ENCODE peak calls at places on chromosomes 2 and 18, in ten cellular contexts. X is heart right ventricle; U is brain microvascular endothelial cell; C is right atrium auricular region; L is CD8-positive, alpha-beta T cell; B is GM23338; P is K562; O is BE2C; E is psoas muscle; H is PC-3. R is an unnamed sample.

GRCh38 chr2:39530423-39530866 is 93.4 kb upstream of the MAP4K3 start:
- DNase-seq in L (no peak), E (no peak), O (no peak), P (no peak), B (no peak), U (peak; percentile 60), H (peak; percentile 66), C (no peak), X (no peak), R (peak; percentile 47)

GRCh38 chr2:168577885-168578284 is 121.8 kb downstream of the CERS6 start:
- DNase-seq in C (no peak), U (no peak), P (peak; percentile 22), O (peak; percentile 9), H (no peak), L (no peak), B (no peak), E (no peak), X (no peak), R (no peak)

GRCh38 chr2:134722728-134723127 is 3.9 kb upstream of the TMEM163 start:
- DNase-seq in H (no peak), L (no peak), E (no peak), O (no peak), B (peak; percentile 67), X (no peak), C (no peak), U (no peak), P (no peak), R (no peak)

GRCh38 chr2:168961450-168962229 is 60.5 kb downstream of the G6PC2 start:
- DNase-seq in L (peak; percentile 22), P (peak; percentile 89), O (peak; percentile 13), C (no peak), E (no peak), X (peak; percentile 31), H (peak; percentile 92), B (peak; percentile 90), U (peak; percentile 81), R (peak; percentile 84)

GRCh38 chr18:21163647-21164625 is 52.3 kb upstream of the ROCK1 start:
- DNase-seq in P (no peak), E (no peak), C (no peak), H (peak; percentile 90), O (no peak), L (no peak), X (peak; percentile 12), B (no peak), U (peak; percentile 81), R (peak; percentile 86)

GRCh38 chr2:68714866-68715265 is 19.7 kb upstream of the ARHGAP25 start:
- DNase-seq in C (peak; percentile 69), E (peak; percentile 37), X (peak; percentile 49), U (no peak), P (peak; percentile 19), L (no peak), O (no peak), H (no peak), B (no peak), R (no peak)

GRCh38 chr2:202768284-202768683 is 103.3 kb downstream of the ICA1L start:
- DNase-seq in X (no peak), H (no peak), P (no peak), U (no peak), B (no peak), O (no peak), C (no peak), L (no peak), E (no peak), R (no peak)

GRCh38 chr2:172280820-172281454 is 146.4 kb upstream of the ITGA6 start:
- DNase-seq in E (no peak), P (no peak), B (no peak), U (no peak), X (peak; percentile 18), H (no peak), C (no peak), O (no peak), L (no peak), R (no peak)

GRCh38 chr2:216139884-216140283 is 30.7 kb downstream of the XRCC5 start:
- DNase-seq in L (peak; percentile 53), P (peak; percentile 29), O (peak; percentile 37), U (no peak), B (peak; percentile 64), X (no peak), H (peak; percentile 43), E (no peak), C (no peak), R (peak; percentile 41)

GRCh38 chr2:19955544-19956422 is 34.1 kb downstream of the WDR35 start:
- DNase-seq in E (peak; percentile 27), X (peak; percentile 54), H (peak; percentile 80), O (peak; percentile 71), B (peak; percentile 90), L (peak; percentile 53), P (peak; percentile 84), U (peak; percentile 63), C (no peak), R (peak; percentile 71)

GRCh38 chr2:155350783-155351580 is 652.5 kb downstream of the KCNJ3 start:
- DNase-seq in O (no peak), H (no peak), E (no peak), P (peak; percentile 33), C (no peak), B (no peak), L (no peak), U (no peak), X (no peak), R (no peak)

GRCh38 chr2:55839182-55839819 is 84.3 kb downstream of the EFEMP1 start:
- DNase-seq in H (peak; percentile 96), C (no peak), L (no peak), E (no peak), X (no peak), B (peak; percentile 73), O (no peak), P (no peak), U (no peak), R (peak; percentile 96)

GRCh38 chr18:11251229-11251890 is 102.0 kb upstream of the PIEZO2 start:
- DNase-seq in U (peak; percentile 14), H (no peak), X (no peak), C (no peak), P (no peak), E (peak; percentile 52), L (no peak), O (no peak), B (no peak), R (no peak)

DNA sequence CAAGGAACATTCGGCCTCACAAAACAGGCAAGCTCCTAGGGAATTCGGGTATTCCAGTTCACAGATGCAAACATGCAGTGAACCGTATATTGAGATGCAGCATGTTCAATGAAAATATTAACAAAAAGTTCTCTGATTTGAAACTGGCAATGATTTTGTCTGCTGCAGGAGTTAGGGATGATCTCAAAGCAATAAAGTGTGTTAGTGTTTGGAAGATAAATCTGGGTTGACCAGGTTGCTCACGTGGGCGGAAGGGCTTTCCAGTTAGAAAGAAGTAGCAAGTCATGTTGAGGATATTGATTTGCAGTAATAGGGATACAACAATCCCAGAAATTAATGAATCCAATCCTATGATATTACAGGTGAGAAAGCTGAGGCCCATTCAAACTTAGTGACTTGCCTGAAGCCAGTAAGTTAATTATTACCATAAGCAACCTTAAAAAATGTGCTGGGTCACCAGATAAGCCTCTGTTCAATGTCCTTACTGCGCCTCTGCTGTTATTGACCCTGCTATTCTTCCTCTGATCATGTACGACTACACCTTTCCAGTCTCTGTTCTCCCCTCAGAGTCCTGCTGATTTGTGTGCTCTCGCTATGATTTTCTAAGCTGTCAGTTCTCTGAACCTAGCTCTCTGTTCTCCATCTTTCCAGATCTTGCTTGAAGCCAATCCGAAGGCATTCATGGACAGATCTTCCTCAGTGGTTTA is 370.8 kb downstream of the DSEL start:
- DNase-seq in X (no peak), U (no peak), O (no peak), P (no peak), L (no peak), H (no peak), B (no peak), E (no peak), C (no peak), R (no peak)
- H3K36me3 ChIP-seq in X (no peaks in the 10 kb centered on the region), U (no peaks in the 10 kb centered on the region), O (no peaks in the 10 kb centered on the region), P (no peaks in the 10 kb centered on the region), L (no peaks in the 10 kb centered on the region), H (no peaks in the 10 kb centered on the region), B (no peaks in the 10 kb centered on the region), E (no peaks in the 10 kb centered on the region), C (no peaks in the 10 kb centered on the region), R (no peaks in the 10 kb centered on the region)

GRCh38 chr18:37464287-37464686 is 101.3 kb downstream of the CELF4 start:
- DNase-seq in C (no peak), U (no peak), P (no peak), X (no peak), L (no peak), E (no peak), H (no peak), O (no peak), B (no peak), R (no peak)
- H3K27me3 ChIP-seq in C (no peaks in the 10 kb centered on the region), U (no peaks in the 10 kb centered on the region), P (no peaks in the 10 kb centered on the region), X (no peaks in the 10 kb centered on the region), L (no peaks in the 10 kb centered on the region), E (no peaks in the 10 kb centered on the region), H (no peaks in the 10 kb centered on the region), O (no peaks in the 10 kb centered on the region), B (no peaks in the 10 kb centered on the region), R (no peaks in the 10 kb centered on the region)

GRCh38 chr18:50819027-50819726 is 639 bp downstream of the MRO start:
- DNase-seq in U (no peak), C (no peak), B (peak; percentile 90), X (peak; percentile 19), P (no peak), O (peak; percentile 5), L (no peak), H (peak; percentile 13), E (peak; percentile 23), R (peak; percentile 24)
- TF ChIP-seq CTCF in U (peak; percentile 34), C (no peak), B (peak; percentile 40), X (no peak), P (no peak), O (no peak), L (no peak), H (no peak), E (no peak), R (no peak)

GRCh38 chr2:135935914-135936313 is 49.5 kb downstream of the DARS1 start:
- DNase-seq in C (no peak), B (no peak), L (no peak), X (no peak), H (no peak), E (no peak), U (no peak), O (no peak), P (no peak), R (no peak)

GRCh38 chr2:135926605-135927004 is 50.4 kb upstream of the MCM6 start:
- DNase-seq in E (no peak), O (no peak), C (no peak), H (no peak), L (no peak), U (no peak), B (no peak), P (no peak), X (no peak), R (no peak)

GRCh38 chr2:135936524-135936923 is 48.9 kb downstream of the DARS1 start:
- DNase-seq in B (no peak), C (no peak), E (no peak), H (no peak), L (no peak), X (no peak), O (no peak), U (no peak), P (no peak), R (no peak)

DNA sequence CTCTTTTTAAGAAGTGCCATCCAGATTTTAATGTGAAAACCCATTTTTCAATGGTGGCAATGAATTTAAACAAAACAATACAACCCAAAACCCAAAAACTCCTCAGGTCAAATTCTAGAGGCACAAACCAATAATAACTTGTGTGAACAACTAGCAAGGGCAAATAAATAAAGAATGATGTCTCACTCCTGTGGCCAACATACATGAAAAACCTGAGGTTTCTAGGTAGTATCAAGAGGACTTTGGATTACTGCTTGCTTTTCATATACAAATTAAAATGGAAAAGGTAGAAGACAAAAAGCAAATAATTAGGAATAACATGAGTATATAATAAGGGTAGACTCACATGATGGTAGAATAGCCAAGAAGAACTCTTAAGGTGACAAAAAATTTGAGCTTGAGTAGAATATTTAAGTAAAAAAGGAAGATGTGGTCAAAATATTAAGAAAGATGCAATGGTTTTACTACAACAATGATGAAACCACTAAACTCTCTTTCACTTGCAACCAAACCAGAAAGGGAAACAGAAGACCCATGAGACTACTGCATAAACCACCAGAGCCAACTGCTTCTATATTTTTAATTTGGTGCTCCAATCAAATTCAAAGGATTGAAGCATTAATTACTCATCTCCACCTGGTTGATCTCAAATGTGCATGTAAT is 53.5 kb downstream of the DARS1 start:
- DNase-seq in U (no peak), E (no peak), X (no peak), C (no peak), L (no peak), P (no peak), O (no peak), H (no peak), B (no peak), R (no peak)
- H3K36me3 ChIP-seq in U (peaks cover 7% of the 10 kb centered on the region), E (peaks cover 68% of the 10 kb centered on the region), X (peaks cover 19% of the 10 kb centered on the region), C (peaks cover 33% of the 10 kb centered on the region), L (peaks cover 6% of the 10 kb centered on the region), P (peaks cover 62% of the 10 kb centered on the region), O (no peaks in the 10 kb centered on the region), H (peaks cover 23% of the 10 kb centered on the region), B (peaks cover 12% of the 10 kb centered on the region), R (peaks cover 7% of the 10 kb centered on the region)

R was measured in bronchial epithelial cell.